ENCODE peak calls at places on chromosomes 13 and 19, in four cellular contexts. Y is WTC11, T is H1, M is A549. E is an unnamed sample.
A peak's percentile ranks its signal among the peaks of the same experiment; 100 is the strongest.

GRCh38 chr19:45637890-45638667 is 1.1 kb downstream of the EML2 start:
- DNase-seq in Y (no peak), T (no peak), M (peak; percentile 62), E (no peak)

GRCh38 chr19:43820098-43820860 is 6.8 kb upstream of the ZNF283 start:
- DNase-seq in Y (peak; percentile 21), T (peak; percentile 44), M (peak; percentile 53), E (no peak)

GRCh38 chr13:112760440-112760839 is 70.6 kb downstream of the ATP11A start:
- DNase-seq in Y (no peak), T (no peak), M (no peak), E (no peak)

GRCh38 chr13:24060993-24061392 is 99.5 kb upstream of the SPATA13 start:
- DNase-seq in Y (no peak), T (no peak), M (no peak), E (no peak)

GRCh38 chr19:32397736-32398135 is 7.8 kb upstream of the DPY19L3 start:
- DNase-seq in Y (no peak), T (no peak), M (peak; percentile 45), E (no peak)

GRCh38 chr13:97695684-97696083 is 257.8 kb upstream of the IPO5 start:
- DNase-seq in Y (no peak), T (no peak), M (peak; percentile 43), E (no peak)

GRCh38 chr13:66794340-66795031 is 435.6 kb downstream of the PCDH9 start:
- DNase-seq in Y (no peak), T (no peak), M (no peak), E (no peak)

GRCh38 chr19:2863818-2864217 is 3.3 kb upstream of the ZNF556 start:
- DNase-seq in Y (no peak), T (no peak), M (no peak), E (no peak)

GRCh38 chr19:15418112-15418587 is 638 bp downstream of the AKAP8L start:
- DNase-seq in Y (no peak), T (no peak), M (no peak), E (no peak)

GRCh38 chr13:24502567-24503375 is 9.8 kb downstream of the PARP4 start:
- DNase-seq in Y (no peak), T (no peak), M (peak; percentile 58), E (peak; percentile 29)

GRCh38 chr13:61797397-61797796 is 381.7 kb upstream of the PCDH20 start:
- DNase-seq in Y (no peak), T (no peak), M (no peak), E (no peak)

GRCh38 chr13:95553614-95554385 is 1.3 kb downstream of the CLDN10 start:
- DNase-seq in Y (peak; percentile 46), T (no peak), M (no peak), E (no peak)

GRCh38 chr13:79341202-79341601 is 64.9 kb downstream of the RBM26 start:
- DNase-seq in Y (no peak), T (no peak), M (no peak), E (no peak)

GRCh38 chr19:5031231-5032100 is 62.6 kb downstream of the KDM4B start:
- DNase-seq in Y (peak; percentile 96), T (peak; percentile 70), M (peak; percentile 63), E (no peak)

GRCh38 chr13:32577032-32577431 is 9.2 kb upstream of the PDS5B start:
- DNase-seq in Y (no peak), T (no peak), M (no peak), E (no peak)

GRCh38 chr13:32846020-32846451 is 170.2 kb upstream of the KL start:
- DNase-seq in Y (no peak), T (no peak), M (no peak), E (no peak)

GRCh38 chr19:32558607-32559228 is 22.3 kb upstream of the PDCD5 start:
- DNase-seq in Y (peak; percentile 18), T (no peak), M (no peak), E (no peak)

GRCh38 chr13:111388851-111389500 is 68.5 kb downstream of the TEX29 start:
- DNase-seq in Y (no peak), T (no peak), M (no peak), E (no peak)

GRCh38 chr19:45591638-45592005 is 7.0 kb upstream of the OPA3 start:
- DNase-seq in Y (no peak), T (no peak), M (no peak), E (no peak)

GRCh38 chr13:46523972-46524737 is 28.8 kb upstream of the LRCH1 start:
- DNase-seq in Y (no peak), T (no peak), M (no peak), E (no peak)

GRCh38 chr13:65473199-65473598 is 1756.9 kb downstream of the PCDH9 start:
- DNase-seq in Y (no peak), T (no peak), M (no peak), E (no peak)

GRCh38 chr19:54154603-54155345 is 4.7 kb downstream of the LENG1 start:
- DNase-seq in Y (no peak), T (no peak), M (no peak), E (no peak)

GRCh38 chr19:44808463-44809371 is at the start of gene BCAM:
- DNase-seq in Y (peak; percentile 70), T (no peak), M (peak; percentile 53), E (no peak)

GRCh38 chr13:110726726-110727125 is 13.2 kb downstream of the ING1 start:
- DNase-seq in Y (no peak), T (no peak), M (no peak), E (no peak)

GRCh38 chr19:47380559-47380958 is 31.4 kb downstream of the DHX34 start:
- DNase-seq in Y (no peak), T (no peak), M (no peak), E (no peak)

GRCh38 chr19:13036366-13036976 is 41.2 kb downstream of the NFIX start:
- DNase-seq in Y (no peak), T (no peak), M (peak; percentile 42), E (peak; percentile 56)

GRCh38 chr19:6509118-6509971 is 7.2 kb upstream of the TUBB4A start:
- DNase-seq in Y (no peak), T (no peak), M (peak; percentile 19), E (no peak)

DNA sequence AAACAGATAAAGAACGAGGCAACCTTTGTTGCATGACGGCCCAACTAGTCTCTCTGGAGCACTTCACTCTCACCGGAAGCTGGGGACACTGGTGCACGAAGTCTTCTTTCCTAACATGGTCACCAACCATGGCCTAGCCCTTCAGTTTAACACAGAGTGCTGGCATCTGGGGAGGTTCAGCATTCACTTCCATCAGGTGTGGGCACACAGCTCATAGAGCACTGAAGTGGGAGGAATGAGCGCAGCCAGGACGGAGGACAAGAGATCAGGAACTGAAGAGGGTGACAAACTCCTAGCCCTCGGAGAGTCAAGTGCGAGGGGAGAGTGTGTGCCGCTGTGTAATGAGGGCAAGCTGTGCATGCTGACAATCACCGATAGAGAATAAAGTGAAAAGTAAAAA is 92.4 kb downstream of the CDADC1 start:
- DNase-seq in Y (no peak), T (no peak), M (no peak), E (no peak)
- TF ChIP-seq MAX in Y (no peak), T (no peak), M (no peak), E (no peak)

DNA sequence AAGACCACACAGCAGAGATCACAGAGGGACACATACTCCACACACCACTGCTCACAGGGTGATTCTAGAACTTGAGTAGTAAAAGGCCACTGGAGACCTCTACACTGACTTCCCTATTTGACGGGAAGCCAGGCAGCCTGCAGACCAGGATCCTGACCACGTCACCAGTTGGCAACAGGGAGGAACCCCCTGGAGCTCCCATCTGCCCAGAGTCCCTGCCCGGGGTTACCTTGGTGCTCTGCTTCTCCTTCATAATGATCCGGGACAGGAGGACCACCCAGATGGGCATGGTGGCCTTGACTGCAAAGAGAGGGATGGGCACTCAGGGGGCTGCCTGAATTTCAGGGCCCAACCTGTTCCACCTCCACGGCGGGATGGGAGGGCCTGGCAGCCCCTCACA is 932 bp downstream of the SLC35E1 start:
- DNase-seq in Y (no peak), T (no peak), M (no peak), E (no peak)
- TF ChIP-seq MAX in Y (no peak), T (no peak), M (no peak), E (no peak)

GRCh38 chr19:56748443-56748842 is 76.9 kb upstream of the ZNF835 start:
- DNase-seq in Y (no peak), T (no peak), M (peak; percentile 16), E (no peak)
- TF ChIP-seq MAX in Y (no peak), T (no peak), M (no peak), E (no peak)

GRCh38 chr13:28831117-28831516 is 11.0 kb downstream of the MTUS2 start:
- DNase-seq in Y (no peak), T (no peak), M (no peak), E (no peak)

GRCh38 chr13:28837111-28837510 is 17.0 kb downstream of the MTUS2 start:
- DNase-seq in Y (no peak), T (no peak), M (no peak), E (no peak)
- TF ChIP-seq MAX in Y (no peak), T (no peak), M (no peak), E (no peak)

E was measured in HCT116.